ENCODE peak calls at places on chromosomes 3 and 15, in nine cellular contexts. X, T, C, F, E, Z, L, B and D are unnamed samples.

GRCh38 chr3:73037369-73037699 is 24.1 kb upstream of the EBLN2 start:
- DNase-seq in X (no peak), T (peak; percentile 29), C (no peak), F (peak; percentile 53), E (no peak), Z (no peak), L (no peak), B (peak; percentile 14), D (peak; percentile 40)

GRCh38 chr15:41417812-41418211 is 917 bp downstream of the RTF1 start:
- DNase-seq in X (no peak), T (peak; percentile 32), C (no peak), F (no peak), E (no peak), Z (no peak), L (no peak), B (no peak), D (peak; percentile 32)

GRCh38 chr3:125651246-125651645 is 55.9 kb upstream of the OSBPL11 start:
- DNase-seq in X (no peak), T (no peak), C (no peak), F (peak; percentile 5), E (no peak), Z (no peak), L (no peak), B (peak; percentile 27), D (peak; percentile 33)

GRCh38 chr3:109339714-109340648 is 2.6 kb upstream of the DPPA4 start:
- DNase-seq in X (no peak), T (no peak), C (no peak), F (no peak), E (no peak), Z (peak; percentile 55), L (no peak), B (no peak), D (peak; percentile 66)

GRCh38 chr3:47611577-47611976 is 32.9 kb upstream of the CSPG5 start:
- DNase-seq in X (no peak), T (no peak), C (no peak), F (peak; percentile 14), E (no peak), Z (no peak), L (no peak), B (no peak), D (no peak)

GRCh38 chr3:168081171-168081771 is 14.5 kb downstream of the GOLIM4 start:
- DNase-seq in X (no peak), T (peak; percentile 36), C (no peak), F (no peak), E (no peak), Z (no peak), L (no peak), B (no peak), D (no peak)

GRCh38 chr15:39801641-39802309 is 19.1 kb upstream of the FSIP1 start:
- DNase-seq in X (no peak), T (peak; percentile 34), C (peak; percentile 38), F (no peak), E (no peak), Z (peak; percentile 57), L (no peak), B (peak; percentile 65), D (peak; percentile 64)

GRCh38 chr3:28476194-28476593 is 127.6 kb upstream of the AZI2 start:
- DNase-seq in X (no peak), T (peak; percentile 51), C (no peak), F (no peak), E (peak; percentile 1), Z (no peak), L (no peak), B (peak; percentile 64), D (peak; percentile 80)

GRCh38 chr3:173465112-173465511 is 67.6 kb downstream of the NLGN1 start:
- DNase-seq in X (no peak), T (peak; percentile 50), C (no peak), F (peak; percentile 11), E (no peak), Z (no peak), L (no peak), B (peak; percentile 28), D (no peak)

GRCh38 chr3:123790254-123791072 is 93.7 kb downstream of the MYLK start:
- DNase-seq in X (no peak), T (no peak), C (no peak), F (no peak), E (no peak), Z (no peak), L (no peak), B (no peak), D (no peak)

GRCh38 chr15:33941279-33942063 is 26.8 kb upstream of the CHRM5 start:
- DNase-seq in X (no peak), T (no peak), C (no peak), F (no peak), E (peak; percentile 3), Z (no peak), L (no peak), B (no peak), D (no peak)

GRCh38 chr3:15451468-15452113 is 24.2 kb downstream of the EAF1 start:
- DNase-seq in X (no peak), T (no peak), C (no peak), F (no peak), E (no peak), Z (no peak), L (no peak), B (no peak), D (no peak)

GRCh38 chr3:42148982-42149432 is 57.9 kb downstream of the TRAK1 start:
- DNase-seq in X (peak; percentile 16), T (peak; percentile 87), C (no peak), F (peak; percentile 95), E (no peak), Z (peak; percentile 92), L (no peak), B (peak; percentile 37), D (peak; percentile 92)

GRCh38 chr3:122315619-122316018 is 9.4 kb upstream of the CSTA start:
- DNase-seq in X (no peak), T (no peak), C (no peak), F (no peak), E (no peak), Z (peak; percentile 71), L (no peak), B (no peak), D (peak; percentile 69)

GRCh38 chr15:63291507-63291906 is 14.1 kb downstream of the APH1B start:
- DNase-seq in X (no peak), T (peak; percentile 73), C (no peak), F (peak; percentile 91), E (no peak), Z (no peak), L (no peak), B (peak; percentile 33), D (no peak)

GRCh38 chr15:82986442-82986780 is 401 bp downstream of the RAMAC start:
- DNase-seq in X (no peak), T (no peak), C (peak; percentile 43), F (no peak), E (no peak), Z (no peak), L (no peak), B (peak; percentile 10), D (no peak)

GRCh38 chr15:35182841-35183479 is 97.9 kb upstream of the NANOGP8 start:
- DNase-seq in X (no peak), T (no peak), C (no peak), F (no peak), E (peak; percentile 38), Z (peak; percentile 71), L (no peak), B (no peak), D (peak; percentile 90)

GRCh38 chr3:46844397-46844796 is 18.8 kb downstream of the MYL3 start:
- DNase-seq in X (no peak), T (no peak), C (no peak), F (no peak), E (no peak), Z (no peak), L (no peak), B (no peak), D (no peak)

GRCh38 chr15:27660676-27661075 is 438.4 kb downstream of the OCA2 start:
- DNase-seq in X (no peak), T (no peak), C (no peak), F (no peak), E (no peak), Z (no peak), L (no peak), B (no peak), D (no peak)

GRCh38 chr15:60649845-60650548 is 171.1 kb upstream of the ICE2 start:
- DNase-seq in X (no peak), T (no peak), C (peak; percentile 68), F (no peak), E (no peak), Z (no peak), L (no peak), B (no peak), D (peak; percentile 74)

GRCh38 chr15:94631608-94632007 is 400.2 kb downstream of the MCTP2 start:
- DNase-seq in X (no peak), T (no peak), C (no peak), F (no peak), E (no peak), Z (no peak), L (no peak), B (no peak), D (no peak)

GRCh38 chr3:121730940-121731687 is 18.4 kb downstream of the GOLGB1 start:
- DNase-seq in X (no peak), T (no peak), C (no peak), F (no peak), E (no peak), Z (no peak), L (no peak), B (no peak), D (no peak)

GRCh38 chr3:171407746-171408145 is 52.5 kb downstream of the TNIK start:
- DNase-seq in X (no peak), T (peak; percentile 71), C (peak; percentile 42), F (peak; percentile 87), E (no peak), Z (no peak), L (no peak), B (peak; percentile 87), D (no peak)

GRCh38 chr3:32421991-32422859 is 30.6 kb downstream of the CMTM7 start:
- DNase-seq in X (no peak), T (peak; percentile 85), C (no peak), F (peak; percentile 62), E (peak; percentile 77), Z (no peak), L (no peak), B (peak; percentile 98), D (no peak)

GRCh38 chr15:42490743-42491539 is at the start of gene ZNF106:
- DNase-seq in X (peak; percentile 92), T (peak; percentile 97), C (peak; percentile 92), F (peak; percentile 84), E (peak; percentile 84), Z (peak; percentile 94), L (peak; percentile 71), B (peak; percentile 91), D (peak; percentile 96)

GRCh38 chr3:174821477-174821876 is 37.7 kb upstream of the NAALADL2 start:
- DNase-seq in X (no peak), T (no peak), C (no peak), F (peak; percentile 31), E (no peak), Z (no peak), L (no peak), B (no peak), D (no peak)

GRCh38 chr15:90153658-90154057 is 47.5 kb upstream of the SEMA4B start:
- DNase-seq in X (no peak), T (no peak), C (no peak), F (no peak), E (no peak), Z (no peak), L (no peak), B (no peak), D (no peak)

GRCh38 chr15:84833447-84833846 is 16.3 kb downstream of the ALPK3 start:
- DNase-seq in X (no peak), T (no peak), C (no peak), F (peak; percentile 47), E (no peak), Z (no peak), L (no peak), B (peak; percentile 70), D (no peak)

GRCh38 chr3:119825820-119826219 is 43.9 kb downstream of the NR1I2 start:
- DNase-seq in X (no peak), T (no peak), C (no peak), F (no peak), E (no peak), Z (no peak), L (no peak), B (no peak), D (no peak)

GRCh38 chr15:42736793-42737528 is at the start of gene CDAN1:
- DNase-seq in X (peak; percentile 96), T (peak; percentile 100), C (peak; percentile 95), F (peak; percentile 72), E (peak; percentile 81), Z (peak; percentile 91), L (peak; percentile 89), B (peak; percentile 90), D (peak; percentile 88)

GRCh38 chr3:125313060-125313635 is 62.0 kb downstream of the ZNF148 start:
- DNase-seq in X (no peak), T (peak; percentile 28), C (no peak), F (no peak), E (no peak), Z (no peak), L (no peak), B (no peak), D (no peak)